ENCODE peak calls at places on chromosome 9, in four cellular contexts. W is HCT116, P is Panc1, M is HepG2. E is an unnamed sample.

GRCh38 chr9:87122947-87123685 is 175.8 kb upstream of the GAS1 start:
- DNase-seq in W (no peak), P (no peak), M (no peak), E (no peak)

GRCh38 chr9:14155237-14155636 is 158.7 kb downstream of the NFIB start:
- DNase-seq in P (no peak), M (no peak), W (no peak), E (no peak)

GRCh38 chr9:127021664-127022337 is 100.6 kb downstream of the ANGPTL2 start:
- DNase-seq in M (no peak), P (no peak), W (no peak), E (peak)

GRCh38 chr9:110015759-110016158 is 192.2 kb downstream of the C9orf152 start:
- DNase-seq in P (no peak), W (peak), M (no peak), E (no peak)

GRCh38 chr9:77909306-77909705 is 122.3 kb downstream of the GNAQ start:
- DNase-seq in M (no peak), W (no peak), P (no peak), E (no peak)

GRCh38 chr9:87684627-87685204 is 41.2 kb upstream of the CTSL start:
- DNase-seq in W (peak), P (no peak), M (peak), E (peak)

GRCh38 chr9:14428781-14429230 is 114.9 kb upstream of the NFIB start:
- DNase-seq in M (peak), P (peak), W (peak), E (peak)

GRCh38 chr9:132333556-132333955 is 21.2 kb downstream of the SETX start:
- DNase-seq in M (no peak), W (no peak), P (no peak), E (no peak)

GRCh38 chr9:130692365-130692764 is 1.2 kb upstream of the EXOSC2 start:
- DNase-seq in M (no peak), W (no peak), P (no peak), E (no peak)

GRCh38 chr9:129840024-129840423 is 4.8 kb downstream of the USP20 start:
- DNase-seq in M (no peak), W (no peak), P (no peak), E (no peak)

GRCh38 chr9:27548055-27548741 is 18.6 kb upstream of the MOB3B start:
- DNase-seq in W (peak), P (no peak), M (no peak), E (no peak)

GRCh38 chr9:75229605-75230332 is 141.5 kb downstream of the OSTF1 start:
- DNase-seq in W (peak), P (no peak), M (peak), E (no peak)

GRCh38 chr9:7284117-7284516 is 515.5 kb downstream of the DMAC1 start:
- DNase-seq in W (no peak), M (no peak), P (no peak), E (no peak)

GRCh38 chr9:133454943-133455673 is 4.7 kb upstream of the CACFD1 start:
- DNase-seq in M (no peak), W (no peak), P (no peak), E (no peak)

GRCh38 chr9:85040806-85041575 is 371.5 kb downstream of the NTRK2 start:
- DNase-seq in M (no peak), W (no peak), P (no peak), E (no peak)

GRCh38 chr9:132730054-132731033 is 60.1 kb downstream of the GTF3C4 start:
- DNase-seq in P (no peak), W (no peak), M (no peak), E (no peak)

GRCh38 chr9:108816037-108816436 is 39.7 kb downstream of the ACTL7B start:
- DNase-seq in P (no peak), W (no peak), M (peak), E (no peak)

GRCh38 chr9:134875376-134875775 is 5.2 kb upstream of the FCN2 start:
- DNase-seq in M (no peak), P (no peak), W (no peak), E (no peak)

GRCh38 chr9:9790216-9790872 is 822.5 kb downstream of the PTPRD start:
- DNase-seq in P (peak), W (no peak), M (peak), E (no peak)

GRCh38 chr9:113511856-113512761 is 48.6 kb downstream of the RGS3 start:
- DNase-seq in W (no peak), P (no peak), M (no peak), E (no peak)

GRCh38 chr9:73143606-73144328 is 7.9 kb upstream of the ANXA1 start:
- DNase-seq in M (no peak), P (no peak), W (peak), E (no peak)

GRCh38 chr9:38107811-38108304 is 38.8 kb upstream of the SHB start:
- DNase-seq in W (no peak), P (no peak), M (no peak), E (peak)

GRCh38 chr9:93245437-93245970 is 61.6 kb downstream of the WNK2 start:
- DNase-seq in M (peak), W (no peak), P (no peak), E (no peak)

GRCh38 chr9:77020438-77021264 is 1.2 kb downstream of the FOXB2 start:
- DNase-seq in P (no peak), W (no peak), M (no peak), E (no peak)

GRCh38 chr9:17481565-17481964 is 97.3 kb upstream of the SH3GL2 start:
- DNase-seq in P (no peak), W (no peak), M (no peak), E (no peak)

GRCh38 chr9:97594414-97594921 is 38.7 kb downstream of the TSTD2 start:
- DNase-seq in M (no peak), P (no peak), W (no peak), E (no peak)

GRCh38 chr9:74872619-74873233 is 15.0 kb downstream of the TRPM6 start:
- DNase-seq in W (no peak), P (no peak), M (no peak), E (no peak)

GRCh38 chr9:130417602-130418001 is 27.2 kb upstream of the ASS1 start:
- DNase-seq in W (no peak), P (no peak), M (no peak), E (no peak)

GRCh38 chr9:127300886-127301447 is 36.4 kb downstream of the GARNL3 start:
- DNase-seq in P (no peak), W (no peak), M (no peak), E (no peak)

GRCh38 chr9:16526380-16526779 is 344.1 kb downstream of the BNC2 start:
- DNase-seq in P (no peak), M (no peak), W (no peak), E (no peak)

GRCh38 chr9:14768561-14769234 is 46.2 kb upstream of the CER1 start:
- DNase-seq in M (peak), W (peak), P (peak), E (peak)

GRCh38 chr9:77707696-77708095 is 59.6 kb upstream of the GNA14 start:
- DNase-seq in M (peak), P (peak), W (peak), E (no peak)

GRCh38 chr9:88803551-88804288 is 187.5 kb upstream of the S1PR3 start:
- DNase-seq in P (no peak), M (no peak), W (no peak), E (peak)

GRCh38 chr9:104758974-104759373 is 5.0 kb upstream of the NIPSNAP3B start:
- DNase-seq in W (no peak), M (no peak), P (no peak), E (no peak)

GRCh38 chr9:127307802-127308201 is 43.2 kb downstream of the GARNL3 start:
- DNase-seq in P (no peak), M (no peak), W (no peak), E (no peak)

GRCh38 chr9:127977877-127978647 is 2.7 kb downstream of the EEIG1 start:
- DNase-seq in M (no peak), W (no peak), P (no peak), E (peak)

GRCh38 chr9:22117511-22118388 is 108.6 kb upstream of the CDKN2B start:
- DNase-seq in W (no peak), P (no peak), M (peak), E (no peak)
- TF ChIP-seq TCF7L2 in W (peak), P (no peak), M (no peak), E (no peak)

GRCh38 chr9:120890415-120891254 is 13.6 kb upstream of the PHF19 start:
- DNase-seq in W (no peak), M (no peak), P (no peak), E (no peak)

GRCh38 chr9:120889606-120890396 is 12.8 kb upstream of the PHF19 start:
- DNase-seq in M (no peak), W (no peak), P (no peak), E (no peak)

GRCh38 chr9:120892177-120892747 is 15.3 kb upstream of the PHF19 start:
- DNase-seq in P (no peak), W (no peak), M (no peak), E (no peak)

GRCh38 chr9:120892748-120893584 is 16.0 kb upstream of the PHF19 start:
- DNase-seq in W (no peak), P (no peak), M (no peak), E (peak)

GRCh38 chr9:120891255-120891954 is 14.4 kb upstream of the PHF19 start:
- DNase-seq in M (no peak), W (no peak), P (no peak), E (peak)
- TF ChIP-seq TCF7L2 in M (no peak), W (no peak), P (no peak), E (no peak)

GRCh38 chr9:117720555-117720954 is 16.4 kb downstream of the TLR4 start:
- DNase-seq in W (no peak), M (no peak), P (no peak), E (no peak)

GRCh38 chr9:117720066-117720465 is 15.9 kb downstream of the TLR4 start:
- DNase-seq in W (no peak), M (no peak), P (no peak), E (no peak)

GRCh38 chr9:117720987-117721386 is 16.8 kb downstream of the TLR4 start:
- DNase-seq in M (no peak), P (no peak), W (no peak), E (no peak)

GRCh38 chr9:117723986-117724654 is 19.9 kb downstream of the TLR4 start:
- DNase-seq in W (no peak), M (no peak), P (no peak), E (no peak)

DNA sequence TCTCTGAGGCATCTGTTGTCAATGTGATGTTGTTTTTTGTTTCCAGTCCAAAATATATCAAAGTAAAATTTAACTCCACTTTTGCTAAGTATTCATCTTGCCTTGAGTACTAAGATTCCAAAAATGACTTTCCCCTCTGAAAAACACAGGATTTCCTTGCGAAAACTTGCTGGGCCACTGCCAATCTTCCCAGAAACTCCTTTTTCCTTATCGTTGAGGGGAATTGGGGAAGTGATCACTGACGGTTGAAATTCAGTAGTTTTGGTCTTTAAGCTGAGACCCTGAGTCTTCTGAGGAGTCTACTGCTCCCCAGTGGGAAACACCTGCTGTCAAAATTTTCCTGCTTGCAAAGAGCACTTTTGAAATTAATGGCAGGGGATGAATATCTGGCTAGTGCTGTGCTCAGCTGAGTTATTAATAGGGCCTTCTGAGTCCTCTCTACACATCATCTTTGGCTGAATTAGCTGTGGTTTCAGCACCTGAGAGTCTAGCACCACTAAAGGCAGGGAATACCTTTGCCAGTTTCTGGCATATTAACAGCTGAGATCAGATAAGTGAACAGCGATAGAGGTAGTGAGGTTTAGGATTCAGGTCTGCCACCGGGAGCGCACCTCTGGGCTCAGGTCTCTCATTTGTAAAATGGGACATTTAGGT is 18.0 kb downstream of the TLR4 start:
- DNase-seq in M (no peak), W (no peak), P (no peak), E (no peak)
- TF ChIP-seq TCF7L2 in M (no peak), W (no peak), P (no peak), E (no peak)

GRCh38 chr9:91995000-91995399 is 45.0 kb upstream of the ROR2 start:
- DNase-seq in M (no peak), W (no peak), P (no peak), E (peak)
- TF ChIP-seq TCF7L2 in M (no peak), W (no peak), P (no peak), E (no peak)

GRCh38 chr9:107330420-107330819 is 47.3 kb downstream of the RAD23B start:
- DNase-seq in M (no peak), W (no peak), P (no peak), E (no peak)
- TF ChIP-seq TCF7L2 in M (no peak), W (no peak), P (no peak), E (no peak)

GRCh38 chr9:91048739-91049138 is 247.1 kb downstream of the SYK start:
- DNase-seq in W (no peak), M (no peak), P (no peak), E (no peak)

GRCh38 chr9:91045036-91045435 is 243.4 kb downstream of the SYK start:
- DNase-seq in M (peak), P (no peak), W (no peak), E (no peak)

GRCh38 chr9:91044354-91044753 is 242.7 kb downstream of the SYK start:
- DNase-seq in W (no peak), P (no peak), M (no peak), E (no peak)

GRCh38 chr9:91047529-91047928 is 245.9 kb downstream of the SYK start:
- DNase-seq in P (no peak), W (no peak), M (no peak), E (no peak)

DNA sequence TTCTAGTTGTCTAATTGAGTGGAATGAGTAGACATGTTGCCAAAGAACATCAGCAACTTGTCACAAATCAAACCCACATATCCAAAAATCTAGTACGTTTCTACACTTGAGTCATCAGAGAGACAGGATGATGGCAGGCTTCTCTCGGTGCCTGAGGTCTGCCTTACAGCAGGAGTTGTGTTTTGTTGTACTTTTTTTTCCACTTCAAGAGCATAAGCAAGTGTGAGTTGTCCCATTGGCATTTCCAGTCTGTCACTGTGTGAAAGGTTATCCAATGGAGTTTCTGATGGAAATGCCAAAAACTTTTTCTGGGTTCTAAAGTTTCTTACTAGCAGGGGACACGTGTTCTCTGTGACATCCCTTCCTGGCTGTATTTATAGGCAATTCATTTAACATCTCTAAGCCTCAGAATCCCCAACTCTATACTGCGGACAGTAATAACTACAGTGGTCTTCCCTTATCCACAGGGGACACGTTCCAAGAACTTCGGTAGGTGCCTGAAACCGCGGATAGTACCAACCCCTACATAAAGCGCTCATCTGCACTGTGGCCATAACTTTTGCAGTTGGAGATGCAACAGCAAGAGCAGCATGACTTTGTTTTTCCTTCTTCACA is 246.5 kb downstream of the SYK start:
- DNase-seq in P (no peak), M (no peak), W (no peak), E (no peak)
- TF ChIP-seq TCF7L2 in P (no peak), M (no peak), W (no peak), E (no peak)